ENCODE peak calls at places on chromosomes 6 and 20, in eight cellular contexts. V is SK-N-SH, J is H1, Y is sigmoid colon, P is stomach, A is tibial nerve, S is esophagus muscularis mucosa, C is transverse colon. T is an unnamed sample. For H3K36me3, the result is how much of the 10 kb centered on the place peaks cover.

GRCh38 chr6:130018292-130018829 is at the start of gene L3MBTL3:
- DNase-seq in V (peak), J (peak), Y (peak), P (peak), A (peak), S (peak), C (peak), T (peak)

GRCh38 chr6:14450133-14451040 is 332.8 kb downstream of the CD83 start:
- DNase-seq in V (no peak), J (no peak), Y (no peak), P (no peak), A (no peak), S (no peak), C (no peak), T (no peak)

GRCh38 chr6:129853996-129854711 is 7.0 kb downstream of the TMEM244 start:
- DNase-seq in V (no peak), J (no peak), Y (no peak), P (no peak), A (no peak), S (no peak), C (no peak), T (no peak)

GRCh38 chr20:4773736-4774135 is 52.0 kb downstream of the PRND start:
- DNase-seq in V (no peak), J (peak), Y (no peak), P (no peak), A (no peak), S (no peak), C (no peak), T (no peak)

GRCh38 chr20:12171927-12172581 is 254.4 kb downstream of the BTBD3 start:
- DNase-seq in V (no peak), J (no peak), Y (peak), P (no peak), A (no peak), S (no peak), C (no peak), T (no peak)

GRCh38 chr20:22339091-22339881 is 245.1 kb downstream of the FOXA2 start:
- DNase-seq in V (peak), J (peak), Y (no peak), P (no peak), A (no peak), S (peak), C (peak), T (no peak)

GRCh38 chr6:44128020-44128917 is 915 bp downstream of the TMEM63B start:
- DNase-seq in V (peak), J (peak), Y (peak), P (peak), A (no peak), S (no peak), C (peak), T (peak)

GRCh38 chr20:50820515-50821256 is 25.8 kb downstream of the BCAS4 start:
- DNase-seq in V (no peak), J (no peak), Y (no peak), P (no peak), A (no peak), S (no peak), C (no peak), T (no peak)

GRCh38 chr6:43770417-43771209 is 602 bp downstream of the VEGFA start:
- DNase-seq in V (peak), J (peak), Y (peak), P (peak), A (peak), S (no peak), C (peak), T (no peak)

GRCh38 chr20:31637660-31638059 is at the start of gene COX4I2:
- DNase-seq in V (peak), J (peak), Y (no peak), P (no peak), A (no peak), S (no peak), C (no peak), T (no peak)

GRCh38 chr6:37314117-37314802 is 39.5 kb upstream of the RNF8 start:
- DNase-seq in V (no peak), J (no peak), Y (no peak), P (no peak), A (no peak), S (no peak), C (no peak), T (no peak)

GRCh38 chr6:149264629-149265028 is 52.9 kb upstream of the TAB2 start:
- DNase-seq in V (no peak), J (no peak), Y (no peak), P (no peak), A (no peak), S (no peak), C (no peak), T (no peak)

GRCh38 chr6:31007694-31008093 is 2.6 kb upstream of the MUC22 start:
- DNase-seq in V (no peak), J (no peak), Y (no peak), P (no peak), A (no peak), S (no peak), C (no peak), T (no peak)

GRCh38 chr6:4983322-4983721 is 20.5 kb downstream of the RPP40 start:
- DNase-seq in V (no peak), J (no peak), Y (no peak), P (no peak), A (no peak), S (no peak), C (no peak), T (no peak)

GRCh38 chr6:4986999-4987398 is 16.8 kb downstream of the RPP40 start:
- DNase-seq in V (no peak), J (no peak), Y (no peak), P (no peak), A (no peak), S (peak), C (no peak), T (no peak)

GRCh38 chr6:4987427-4987826 is 16.4 kb downstream of the RPP40 start:
- DNase-seq in V (no peak), J (no peak), Y (no peak), P (no peak), A (no peak), S (peak), C (no peak), T (no peak)
- H3K36me3 ChIP-seq in V (under half), J (under half), Y (under half), P (under half), A (under half), S (under half), C (under half), T (under half)

GRCh38 chr20:62899633-62900051 is 26.7 kb downstream of the DIDO1 start:
- DNase-seq in V (no peak), J (no peak), Y (no peak), P (no peak), A (no peak), S (no peak), C (peak), T (peak)

GRCh38 chr20:62897666-62898065 is 28.6 kb downstream of the DIDO1 start:
- DNase-seq in V (no peak), J (no peak), Y (peak), P (no peak), A (no peak), S (no peak), C (no peak), T (no peak)

GRCh38 chr20:62900052-62900691 is 26.1 kb downstream of the DIDO1 start:
- DNase-seq in V (peak), J (peak), Y (peak), P (peak), A (peak), S (no peak), C (peak), T (peak)

GRCh38 chr20:62898093-62898964 is 28.0 kb downstream of the DIDO1 start:
- DNase-seq in V (no peak), J (no peak), Y (peak), P (no peak), A (no peak), S (no peak), C (no peak), T (no peak)

GRCh38 chr20:62898970-62899632 is 27.2 kb downstream of the DIDO1 start:
- DNase-seq in V (no peak), J (no peak), Y (no peak), P (no peak), A (no peak), S (no peak), C (no peak), T (no peak)
- TF ChIP-seq EP300 in V (no peak), J (no peak), Y (no peak), P (no peak), A (no peak), S (no peak), C (no peak), T (no peak)

GRCh38 chr6:144264270-144265060 is 20.7 kb upstream of the UTRN start:
- DNase-seq in V (no peak), J (no peak), Y (no peak), P (no peak), A (no peak), S (no peak), C (no peak), T (no peak)
- H3K36me3 ChIP-seq in V (under half), J (under half), Y (under half), P (under half), A (under half), S (under half), C (under half), T (under half)

GRCh38 chr20:37226889-37227288 is 34.7 kb downstream of the GHRH start:
- DNase-seq in V (no peak), J (no peak), Y (peak), P (peak), A (peak), S (no peak), C (peak), T (peak)
- TF ChIP-seq EP300 in V (no peak), J (no peak), Y (no peak), P (no peak), A (peak), S (no peak), C (no peak), T (no peak)

GRCh38 chr20:17657079-17657825 is 24.8 kb downstream of the RRBP1 start:
- DNase-seq in V (peak), J (no peak), Y (peak), P (no peak), A (no peak), S (no peak), C (no peak), T (no peak)
- H3K36me3 ChIP-seq in V (under half), J (under half), Y (under half), P (half or more), A (under half), S (under half), C (under half), T (under half)

GRCh38 chr6:38728203-38728602 is 13.1 kb downstream of the DNAH8 start:
- DNase-seq in V (no peak), J (no peak), Y (no peak), P (no peak), A (no peak), S (no peak), C (no peak), T (no peak)
- TF ChIP-seq EP300 in V (no peak), J (no peak), Y (no peak), P (no peak), A (no peak), S (no peak), C (no peak), T (no peak)

GRCh38 chr6:97677626-97678025 is 394.6 kb upstream of the MMS22L start:
- DNase-seq in V (no peak), J (no peak), Y (no peak), P (no peak), A (no peak), S (no peak), C (no peak), T (no peak)

GRCh38 chr6:97669191-97669651 is 386.2 kb upstream of the MMS22L start:
- DNase-seq in V (peak), J (peak), Y (no peak), P (no peak), A (no peak), S (no peak), C (no peak), T (no peak)

GRCh38 chr6:97674802-97675201 is 391.8 kb upstream of the MMS22L start:
- DNase-seq in V (no peak), J (no peak), Y (peak), P (no peak), A (no peak), S (no peak), C (no peak), T (no peak)
- H3K36me3 ChIP-seq in V (under half), J (under half), Y (under half), P (under half), A (under half), S (under half), C (under half), T (under half)

GRCh38 chr20:21104466-21104761 is 1.7 kb downstream of the LINC00237 start:
- DNase-seq in V (peak), J (peak), Y (no peak), P (no peak), A (no peak), S (no peak), C (no peak), T (no peak)

GRCh38 chr20:21104921-21105320 is 1.2 kb downstream of the LINC00237 start:
- DNase-seq in V (peak), J (peak), Y (no peak), P (no peak), A (no peak), S (peak), C (no peak), T (no peak)

GRCh38 chr20:21106171-21106694 is at the start of gene LINC00237:
- DNase-seq in V (peak), J (no peak), Y (no peak), P (no peak), A (no peak), S (no peak), C (no peak), T (no peak)

GRCh38 chr20:21103582-21104465 is 2.3 kb downstream of the LINC00237 start:
- DNase-seq in V (peak), J (peak), Y (no peak), P (no peak), A (no peak), S (peak), C (no peak), T (no peak)

DNA sequence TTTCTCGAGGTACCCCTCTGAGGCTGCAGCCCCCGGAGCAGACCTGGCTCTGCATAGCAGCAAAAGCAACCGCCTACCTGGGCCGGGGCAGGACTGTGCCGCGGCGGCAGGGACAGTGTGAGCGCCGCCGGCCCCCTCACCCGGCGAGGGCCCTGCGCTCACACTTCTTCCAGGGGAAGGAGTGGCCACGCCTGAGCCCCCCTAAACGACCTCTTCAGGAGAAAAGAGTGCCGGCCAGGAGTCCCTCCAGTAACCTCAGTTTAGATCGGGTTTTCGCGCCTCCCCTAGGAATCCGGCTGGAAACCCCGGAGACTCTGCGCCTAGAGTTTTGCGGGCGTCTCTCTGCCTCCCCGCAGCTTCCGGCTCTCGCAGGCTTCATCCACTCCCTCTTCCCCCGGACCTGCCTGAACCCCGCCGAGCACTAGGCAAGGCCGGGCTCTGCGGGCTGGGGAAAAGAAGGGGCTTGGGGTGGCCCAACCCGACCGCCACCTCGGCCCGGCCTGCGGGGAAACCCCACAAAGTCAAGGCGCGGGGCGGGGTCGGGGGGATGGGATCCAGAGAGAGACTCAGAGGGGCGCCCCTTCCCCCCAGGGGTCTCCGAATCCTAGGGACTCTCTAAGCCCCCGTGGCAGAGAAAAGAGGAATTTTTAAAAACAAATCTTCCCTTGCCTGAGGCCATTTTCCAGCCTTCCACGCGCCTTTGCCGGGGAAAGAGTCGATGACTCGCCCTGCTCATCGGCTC is 558 bp downstream of the LINC00237 start:
- DNase-seq in V (peak), J (peak), Y (no peak), P (no peak), A (no peak), S (no peak), C (no peak), T (no peak)
- TF ChIP-seq EP300 in V (no peak), J (no peak), Y (no peak), P (no peak), A (no peak), S (no peak), C (no peak), T (no peak)

GRCh38 chr6:122432816-122433215 is 33.4 kb downstream of the HSF2 start:
- DNase-seq in V (no peak), J (no peak), Y (no peak), P (no peak), A (no peak), S (no peak), C (no peak), T (no peak)
- H3K36me3 ChIP-seq in V (half or more), J (under half), Y (under half), P (half or more), A (under half), S (half or more), C (under half), T (under half)